ENCODE peak calls at places on chromosomes 1 and 21, in five cellular contexts. W is foreskin fibroblast, N is endothelial cell, L is GM13977, I is body of pancreas. R is an unnamed sample.

GRCh38 chr1:62012821-62013220 is 181.8 kb upstream of the L1TD1 start:
- DNase-seq in W (no peak), N (no peak), L (no peak), I (peak; percentile 4), R (no peak)

GRCh38 chr21:26847951-26848350 is 2.7 kb upstream of the ADAMTS1 start:
- DNase-seq in W (no peak), N (no peak), L (no peak), I (no peak), R (no peak)

GRCh38 chr1:220872296-220872695 is 6.9 kb upstream of the HLX start:
- DNase-seq in W (no peak), N (no peak), L (no peak), I (no peak), R (no peak)

GRCh38 chr1:213019450-213019849 is 3.8 kb upstream of the ANGEL2 start:
- DNase-seq in W (no peak), N (no peak), L (no peak), I (no peak), R (no peak)

GRCh38 chr1:115839706-115840095 is 1.2 kb downstream of the NHLH2 start:
- DNase-seq in W (peak; percentile 31), N (no peak), L (no peak), I (no peak), R (no peak)

GRCh38 chr1:37808369-37809319 is 636 bp upstream of the YRDC start:
- DNase-seq in W (peak; percentile 91), N (peak; percentile 75), L (peak; percentile 88), I (peak; percentile 87), R (peak; percentile 83)

GRCh38 chr1:11684070-11684469 is 3.1 kb upstream of the MAD2L2 start:
- DNase-seq in W (no peak), N (no peak), L (no peak), I (no peak), R (no peak)

GRCh38 chr21:45954271-45954670 is 27.3 kb upstream of the COL6A1 start:
- DNase-seq in W (peak; percentile 85), N (no peak), L (no peak), I (no peak), R (no peak)

GRCh38 chr1:231935856-231936255 is 309.3 kb downstream of the DISC1 start:
- DNase-seq in W (no peak), N (no peak), L (no peak), I (no peak), R (no peak)

GRCh38 chr1:88800382-88801051 is 90.8 kb downstream of the GTF2B start:
- DNase-seq in W (peak; percentile 45), N (no peak), L (no peak), I (peak; percentile 34), R (no peak)

GRCh38 chr1:228778466-228778865 is 43.2 kb downstream of the RHOU start:
- DNase-seq in W (no peak), N (no peak), L (no peak), I (no peak), R (no peak)

GRCh38 chr1:11831945-11832725 is 15.4 kb downstream of the NPPA start:
- DNase-seq in W (no peak), N (no peak), L (no peak), I (no peak), R (no peak)

GRCh38 chr1:26122988-26123973 is 11.7 kb downstream of the PDIK1L start:
- DNase-seq in W (peak; percentile 76), N (no peak), L (no peak), I (no peak), R (no peak)

GRCh38 chr21:32256873-32257620 is 21.8 kb downstream of the MIS18A start:
- DNase-seq in W (peak; percentile 92), N (no peak), L (no peak), I (peak; percentile 89), R (peak; percentile 34)

GRCh38 chr21:36615274-36615964 is 83.5 kb upstream of the SIM2 start:
- DNase-seq in W (no peak), N (no peak), L (no peak), I (no peak), R (no peak)

GRCh38 chr1:14742181-14742980 is 143.9 kb downstream of the KAZN start:
- DNase-seq in W (peak; percentile 92), N (no peak), L (no peak), I (no peak), R (no peak)

GRCh38 chr1:234683127-234683855 is 73.3 kb upstream of the IRF2BP2 start:
- DNase-seq in W (no peak), N (no peak), L (no peak), I (no peak), R (no peak)

GRCh38 chr1:37149296-37149695 is 115.0 kb upstream of the GRIK3 start:
- DNase-seq in W (no peak), N (no peak), L (no peak), I (no peak), R (no peak)

GRCh38 chr1:95169544-95169943 is 52.4 kb downstream of the TLCD4 start:
- DNase-seq in W (no peak), N (no peak), L (no peak), I (no peak), R (no peak)

GRCh38 chr1:41362357-41362721 is 1.1 kb downstream of the FOXO6 start:
- DNase-seq in W (no peak), N (no peak), L (peak; percentile 35), I (no peak), R (no peak)

GRCh38 chr1:206921772-206922265 is at the start of gene FCMR:
- DNase-seq in W (no peak), N (no peak), L (peak; percentile 42), I (peak; percentile 41), R (no peak)

GRCh38 chr1:156622581-156623297 is 3.5 kb downstream of the HAPLN2 start:
- DNase-seq in W (no peak), N (no peak), L (no peak), I (no peak), R (no peak)

GRCh38 chr1:156619582-156619955 is 354 bp downstream of the HAPLN2 start:
- DNase-seq in W (no peak), N (no peak), L (no peak), I (no peak), R (no peak)

GRCh38 chr1:156615946-156616345 is 3.3 kb upstream of the HAPLN2 start:
- DNase-seq in W (no peak), N (no peak), L (no peak), I (no peak), R (no peak)

GRCh38 chr1:156616463-156616862 is 2.8 kb upstream of the HAPLN2 start:
- DNase-seq in W (peak; percentile 42), N (peak; percentile 36), L (no peak), I (peak; percentile 30), R (no peak)

DNA sequence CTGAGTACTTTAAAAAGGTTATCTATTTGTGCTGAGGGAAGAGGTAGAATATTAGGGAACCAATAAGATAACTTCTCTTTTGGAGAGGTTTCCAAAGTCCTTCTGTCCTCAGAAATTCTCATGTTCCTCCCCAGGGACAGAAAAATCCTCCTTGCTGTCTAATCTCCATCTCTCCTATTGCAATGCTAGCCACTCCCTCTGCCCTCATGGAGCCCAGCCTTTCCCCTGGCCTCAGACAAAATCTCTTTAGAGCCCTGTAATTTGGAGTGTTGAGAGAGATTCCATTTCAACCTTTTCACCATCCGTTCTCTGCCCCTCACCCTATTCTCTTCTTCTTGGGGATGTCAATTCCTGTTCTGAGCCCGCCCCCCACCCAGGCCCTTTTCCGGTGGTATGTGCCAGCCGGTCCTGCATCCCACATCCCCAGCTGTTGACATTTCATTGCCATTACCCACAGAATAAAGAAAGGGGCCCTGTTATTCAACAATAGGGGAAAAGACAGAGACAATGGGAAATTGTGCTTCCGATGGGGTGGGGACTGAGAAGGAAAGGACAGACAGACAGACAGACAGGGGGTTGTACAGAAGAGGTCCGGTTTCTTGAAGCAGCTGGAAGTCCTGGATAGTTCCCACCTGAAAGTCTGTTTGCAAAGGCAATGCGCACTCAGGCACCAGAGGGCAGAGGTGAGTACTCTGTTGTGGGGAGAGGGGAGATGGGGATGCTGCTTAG is at the start of gene HAPLN2:
- DNase-seq in W (peak; percentile 32), N (peak; percentile 73), L (no peak), I (peak; percentile 33), R (peak; percentile 68)
- TF ChIP-seq CTCF in W (peak; percentile 43), N (no peak), L (peak; percentile 65), I (peak; percentile 43), R (peak; percentile 15)

DNA sequence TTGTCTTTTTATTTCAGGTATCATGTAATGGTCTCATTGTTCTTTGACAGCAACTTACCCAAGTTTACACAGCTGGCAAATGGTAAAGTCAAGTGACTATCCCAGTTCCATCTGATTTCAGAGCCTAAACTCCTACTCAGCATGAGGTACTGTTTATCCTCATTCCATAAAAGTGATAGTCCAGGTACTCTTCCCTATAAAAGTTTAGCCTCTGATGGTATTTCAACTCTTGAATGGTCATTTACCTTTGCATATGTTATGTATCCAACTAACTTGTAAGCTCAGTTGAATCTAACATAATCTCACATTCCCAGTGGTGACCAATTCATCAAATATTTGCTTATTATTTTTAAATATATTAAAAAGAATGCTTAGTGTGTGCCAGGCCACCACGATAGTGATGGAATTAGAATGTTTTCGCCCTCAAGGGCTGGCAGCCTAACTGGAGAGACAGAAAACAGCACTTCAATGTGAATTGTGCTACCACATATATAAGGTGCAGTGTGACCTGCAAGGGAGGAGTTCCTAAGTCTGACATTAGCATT is 307.1 kb downstream of the CTH start:
- DNase-seq in W (no peak), N (no peak), L (no peak), I (no peak), R (no peak)
- TF ChIP-seq CTCF in W (no peak), N (no peak), L (no peak), I (no peak), R (no peak)

GRCh38 chr21:42459583-42460215 is 36.3 kb downstream of the RSPH1 start:
- DNase-seq in W (no peak), N (no peak), L (no peak), I (no peak), R (no peak)

GRCh38 chr21:42460391-42461184 is 35.4 kb downstream of the RSPH1 start:
- DNase-seq in W (no peak), N (no peak), L (peak; percentile 56), I (peak; percentile 36), R (no peak)

GRCh38 chr21:42461881-42462877 is 33.8 kb downstream of the RSPH1 start:
- DNase-seq in W (no peak), N (no peak), L (no peak), I (peak; percentile 75), R (no peak)

GRCh38 chr21:42459065-42459430 is 37.0 kb downstream of the RSPH1 start:
- DNase-seq in W (no peak), N (no peak), L (no peak), I (no peak), R (no peak)

DNA sequence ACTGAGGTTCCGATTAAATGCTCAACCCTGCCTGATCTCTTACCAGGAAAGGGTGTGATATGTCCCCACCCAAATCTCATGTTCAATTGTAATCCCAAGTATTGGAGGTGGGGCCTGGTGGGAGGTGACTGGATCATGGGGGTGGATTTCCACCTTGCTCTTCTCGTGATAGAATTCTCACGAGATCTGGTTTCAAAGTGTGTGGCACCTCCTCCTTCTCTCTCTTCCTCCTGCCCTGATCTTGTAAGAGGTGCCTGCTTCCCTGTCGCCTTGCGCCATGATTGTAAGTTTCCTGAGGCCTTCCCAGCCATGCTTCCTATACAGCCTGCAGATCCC is 34.9 kb downstream of the RSPH1 start:
- DNase-seq in W (no peak), N (no peak), L (no peak), I (no peak), R (no peak)
- TF ChIP-seq CTCF in W (no peak), N (no peak), L (no peak), I (no peak), R (no peak)

DNA sequence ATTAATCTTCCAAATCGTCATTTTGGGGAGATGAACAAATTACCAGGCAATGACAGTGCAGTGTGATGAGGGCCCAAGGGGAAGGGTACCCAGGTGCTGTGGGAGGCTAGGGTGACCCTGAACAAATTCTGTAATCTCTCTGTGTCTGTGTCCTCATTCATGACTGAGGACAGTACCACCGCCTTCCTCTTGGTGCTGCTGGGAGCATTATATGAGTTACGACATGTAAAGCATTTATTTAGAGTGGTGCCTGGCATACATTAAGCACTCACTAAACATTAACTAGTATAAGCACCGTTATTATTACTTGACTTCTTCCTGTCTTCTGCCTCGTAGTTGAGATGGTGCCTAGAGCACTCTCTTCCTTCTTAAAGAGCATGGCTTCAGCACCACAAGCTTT is 468.2 kb upstream of the VAMP3 start:
- DNase-seq in W (peak; percentile 47), N (no peak), L (no peak), I (no peak), R (no peak)
- TF ChIP-seq CTCF in W (no peak), N (no peak), L (no peak), I (no peak), R (no peak)